ENCODE peak calls at places on chromosomes 3 and 15, in five cellular contexts. One of them, this sample, is unnamed.
A peak's percentile ranks its signal among the peaks of the same experiment; 100 is the strongest.

GRCh38 chr3:21041621-21042020 is 709.4 kb downstream of the ZNF385D start:
- DNase-seq in transverse colon: no peak
- DNase-seq in suprapubic skin: no peak
- DNase-seq in HCT116: no peak
- DNase-seq in Peyer's patch: no peak
- DNase-seq in this sample: no peak

GRCh38 chr3:111890051-111890580 is 31.1 kb downstream of the PHLDB2 start:
- DNase-seq in transverse colon: no peak
- DNase-seq in suprapubic skin: no peak
- DNase-seq in HCT116: no peak
- DNase-seq in Peyer's patch: no peak
- DNase-seq in this sample: no peak

GRCh38 chr3:146750196-146750595 is 145.1 kb upstream of the PLSCR5 start:
- DNase-seq in transverse colon: no peak
- DNase-seq in suprapubic skin: no peak
- DNase-seq in HCT116: no peak
- DNase-seq in Peyer's patch: no peak
- DNase-seq in this sample: no peak

GRCh38 chr3:27521179-27521871 is 37.1 kb upstream of the SLC4A7 start:
- DNase-seq in transverse colon: no peak
- DNase-seq in suprapubic skin: no peak
- DNase-seq in HCT116: no peak
- DNase-seq in Peyer's patch: no peak
- DNase-seq in this sample: no peak

GRCh38 chr3:17491601-17492000 is 250.8 kb downstream of the TBC1D5 start:
- DNase-seq in transverse colon: no peak
- DNase-seq in suprapubic skin: no peak
- DNase-seq in HCT116: peak; percentile 13
- DNase-seq in Peyer's patch: no peak
- DNase-seq in this sample: no peak

GRCh38 chr3:14288168-14288788 is 109.7 kb downstream of the LSM3 start:
- DNase-seq in transverse colon: no peak
- DNase-seq in suprapubic skin: no peak
- DNase-seq in HCT116: no peak
- DNase-seq in Peyer's patch: no peak
- DNase-seq in this sample: no peak

GRCh38 chr15:47548189-47548588 is 169.1 kb upstream of the SEMA6D start:
- DNase-seq in transverse colon: no peak
- DNase-seq in suprapubic skin: no peak
- DNase-seq in HCT116: no peak
- DNase-seq in Peyer's patch: no peak
- DNase-seq in this sample: no peak

GRCh38 chr15:38750816-38751215 is 186.2 kb upstream of the RASGRP1 start:
- DNase-seq in transverse colon: no peak
- DNase-seq in suprapubic skin: no peak
- DNase-seq in HCT116: no peak
- DNase-seq in Peyer's patch: no peak
- DNase-seq in this sample: no peak

GRCh38 chr3:148077318-148077923 is 620.3 kb upstream of the AGTR1 start:
- DNase-seq in transverse colon: no peak
- DNase-seq in suprapubic skin: no peak
- DNase-seq in HCT116: peak; percentile 26
- DNase-seq in Peyer's patch: no peak
- DNase-seq in this sample: no peak

GRCh38 chr3:70754314-70754713 is 441.9 kb upstream of the MDFIC2 start:
- DNase-seq in transverse colon: no peak
- DNase-seq in suprapubic skin: no peak
- DNase-seq in HCT116: no peak
- DNase-seq in Peyer's patch: no peak
- DNase-seq in this sample: no peak

GRCh38 chr15:80160570-80161156 is 7.9 kb downstream of the FAH start:
- DNase-seq in transverse colon: peak; percentile 50
- DNase-seq in suprapubic skin: peak; percentile 64
- DNase-seq in HCT116: no peak
- DNase-seq in Peyer's patch: no peak
- DNase-seq in this sample: no peak

GRCh38 chr3:114685053-114685630 is 391.3 kb downstream of the TIGIT start:
- DNase-seq in transverse colon: no peak
- DNase-seq in suprapubic skin: no peak
- DNase-seq in HCT116: no peak
- DNase-seq in Peyer's patch: no peak
- DNase-seq in this sample: no peak

GRCh38 chr15:40314723-40315276 is 7.1 kb upstream of the PLCB2 start:
- DNase-seq in transverse colon: no peak
- DNase-seq in suprapubic skin: no peak
- DNase-seq in HCT116: no peak
- DNase-seq in Peyer's patch: no peak
- DNase-seq in this sample: no peak

GRCh38 chr3:23203651-23204111 is 554 bp downstream of the UBE2E2 start:
- DNase-seq in transverse colon: peak; percentile 11
- DNase-seq in suprapubic skin: no peak
- DNase-seq in HCT116: no peak
- DNase-seq in Peyer's patch: no peak
- DNase-seq in this sample: no peak

GRCh38 chr3:112693186-112693585 is 52.2 kb upstream of the CCDC80 start:
- DNase-seq in transverse colon: no peak
- DNase-seq in suprapubic skin: no peak
- DNase-seq in HCT116: no peak
- DNase-seq in Peyer's patch: no peak
- DNase-seq in this sample: no peak

GRCh38 chr3:48217449-48217848 is 5.8 kb upstream of the CAMP start:
- DNase-seq in transverse colon: no peak
- DNase-seq in suprapubic skin: no peak
- DNase-seq in HCT116: no peak
- DNase-seq in Peyer's patch: no peak
- DNase-seq in this sample: peak; percentile 46

GRCh38 chr3:132972333-132972732 is 65.9 kb upstream of the TMEM108 start:
- DNase-seq in transverse colon: no peak
- DNase-seq in suprapubic skin: no peak
- DNase-seq in HCT116: no peak
- DNase-seq in Peyer's patch: no peak
- DNase-seq in this sample: no peak

GRCh38 chr3:132881756-132882409 is 156.3 kb upstream of the TMEM108 start:
- DNase-seq in transverse colon: no peak
- DNase-seq in suprapubic skin: no peak
- DNase-seq in HCT116: no peak
- DNase-seq in Peyer's patch: no peak
- DNase-seq in this sample: no peak

GRCh38 chr3:122975924-122976293 is 51.7 kb downstream of the SEMA5B start:
- DNase-seq in transverse colon: no peak
- DNase-seq in suprapubic skin: no peak
- DNase-seq in HCT116: no peak
- DNase-seq in Peyer's patch: no peak
- DNase-seq in this sample: no peak

GRCh38 chr3:188284455-188285212 is 130.7 kb downstream of the LPP start:
- DNase-seq in transverse colon: no peak
- DNase-seq in suprapubic skin: no peak
- DNase-seq in HCT116: no peak
- DNase-seq in Peyer's patch: no peak
- DNase-seq in this sample: no peak

GRCh38 chr15:58864602-58865419 is 68.7 kb downstream of the SLTM start:
- DNase-seq in transverse colon: no peak
- DNase-seq in suprapubic skin: no peak
- DNase-seq in HCT116: no peak
- DNase-seq in Peyer's patch: peak; percentile 63
- DNase-seq in this sample: peak; percentile 79

GRCh38 chr3:140360332-140360731 is 317.5 kb upstream of the TRIM42 start:
- DNase-seq in transverse colon: no peak
- DNase-seq in suprapubic skin: no peak
- DNase-seq in HCT116: no peak
- DNase-seq in Peyer's patch: no peak
- DNase-seq in this sample: no peak

GRCh38 chr15:74621936-74622335 is 6.3 kb downstream of the CLK3 start:
- DNase-seq in transverse colon: no peak
- DNase-seq in suprapubic skin: no peak
- DNase-seq in HCT116: no peak
- DNase-seq in Peyer's patch: no peak
- DNase-seq in this sample: peak; percentile 36
- H3K27ac ChIP-seq in transverse colon: no peak overlapping the region
- H3K27ac ChIP-seq in suprapubic skin: no peak overlapping the region
- H3K27ac ChIP-seq in HCT116: no peak overlapping the region
- H3K27ac ChIP-seq in Peyer's patch: no peak overlapping the region
- H3K27ac ChIP-seq in this sample: no peak overlapping the region

DNA sequence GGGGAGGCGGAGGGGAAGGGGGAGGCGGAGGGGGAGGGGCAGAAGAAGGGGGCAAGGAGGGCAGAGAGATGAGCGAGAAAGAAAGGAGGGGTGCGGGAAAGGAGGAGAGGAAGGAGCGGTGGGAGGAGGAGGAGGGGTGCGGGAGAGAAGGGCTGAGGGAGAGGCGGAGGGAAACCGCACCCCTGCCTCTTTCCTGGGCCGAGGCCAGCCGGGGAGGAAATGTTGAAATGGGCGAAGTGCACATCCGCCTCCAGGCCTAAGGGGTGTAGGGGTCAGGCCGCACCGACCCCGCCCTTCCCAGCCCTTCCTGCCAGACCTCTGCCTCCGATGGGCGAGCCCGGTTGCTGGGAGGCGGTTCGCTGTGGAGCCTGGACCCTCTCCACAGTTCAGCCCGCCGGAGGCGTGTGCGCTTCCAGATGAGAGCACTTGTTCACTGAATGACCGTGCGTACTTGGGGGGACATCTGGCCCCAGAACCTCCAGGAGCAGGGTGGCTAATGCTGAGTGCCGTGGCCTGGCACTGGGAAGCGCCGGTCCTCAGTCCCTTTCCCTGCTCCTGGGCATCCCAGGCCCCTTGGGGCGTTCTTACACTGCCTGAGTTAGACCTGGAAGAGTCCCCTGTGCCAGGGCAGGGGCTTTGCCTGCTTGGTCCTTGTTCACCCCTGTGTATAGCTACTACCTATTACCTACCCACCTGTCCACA is 110.3 kb upstream of the KLF13 start:
- DNase-seq in transverse colon: peak; percentile 96
- DNase-seq in suprapubic skin: peak; percentile 96
- DNase-seq in HCT116: no peak
- DNase-seq in Peyer's patch: peak; percentile 95
- DNase-seq in this sample: peak; percentile 84
- TF ChIP-seq POLR2A in transverse colon: peak; percentile 73
- TF ChIP-seq POLR2A in suprapubic skin: no peak
- TF ChIP-seq POLR2A in HCT116: peak; percentile 65
- TF ChIP-seq POLR2A in Peyer's patch: peak; percentile 76
- TF ChIP-seq POLR2A in this sample: no peak

GRCh38 chr3:15645740-15646490 is 44.4 kb downstream of the BTD start:
- DNase-seq in transverse colon: no peak
- DNase-seq in suprapubic skin: no peak
- DNase-seq in HCT116: peak; percentile 89
- DNase-seq in Peyer's patch: no peak
- DNase-seq in this sample: peak; percentile 38
- H3K27ac ChIP-seq in transverse colon: peak overlapping the region; percentile 73
- H3K27ac ChIP-seq in suprapubic skin: peak overlapping the region; percentile 84
- H3K27ac ChIP-seq in HCT116: peak overlapping the region; percentile 96
- H3K27ac ChIP-seq in Peyer's patch: peak overlapping the region; percentile 70
- H3K27ac ChIP-seq in this sample: no peak overlapping the region

GRCh38 chr3:141939759-141940158 is 63.3 kb downstream of the ATP1B3 start:
- DNase-seq in transverse colon: no peak
- DNase-seq in suprapubic skin: peak; percentile 35
- DNase-seq in HCT116: peak; percentile 33
- DNase-seq in Peyer's patch: no peak
- DNase-seq in this sample: no peak

GRCh38 chr3:141942006-141942405 is 65.6 kb downstream of the ATP1B3 start:
- DNase-seq in transverse colon: no peak
- DNase-seq in suprapubic skin: peak; percentile 20
- DNase-seq in HCT116: no peak
- DNase-seq in Peyer's patch: peak; percentile 70
- DNase-seq in this sample: no peak

GRCh38 chr3:141938011-141938350 is 61.5 kb downstream of the ATP1B3 start:
- DNase-seq in transverse colon: no peak
- DNase-seq in suprapubic skin: peak; percentile 76
- DNase-seq in HCT116: no peak
- DNase-seq in Peyer's patch: no peak
- DNase-seq in this sample: no peak

GRCh38 chr3:141941093-141941492 is 64.7 kb downstream of the ATP1B3 start:
- DNase-seq in transverse colon: peak; percentile 50
- DNase-seq in suprapubic skin: peak; percentile 38
- DNase-seq in HCT116: peak; percentile 15
- DNase-seq in Peyer's patch: peak; percentile 63
- DNase-seq in this sample: no peak

GRCh38 chr3:141940204-141940776 is 63.8 kb downstream of the ATP1B3 start:
- DNase-seq in transverse colon: peak; percentile 69
- DNase-seq in suprapubic skin: peak; percentile 79
- DNase-seq in HCT116: peak; percentile 95
- DNase-seq in Peyer's patch: peak; percentile 77
- DNase-seq in this sample: no peak
- TF ChIP-seq POLR2A in transverse colon: no peak
- TF ChIP-seq POLR2A in suprapubic skin: no peak
- TF ChIP-seq POLR2A in HCT116: no peak
- TF ChIP-seq POLR2A in Peyer's patch: peak; percentile 50
- TF ChIP-seq POLR2A in this sample: no peak

DNA sequence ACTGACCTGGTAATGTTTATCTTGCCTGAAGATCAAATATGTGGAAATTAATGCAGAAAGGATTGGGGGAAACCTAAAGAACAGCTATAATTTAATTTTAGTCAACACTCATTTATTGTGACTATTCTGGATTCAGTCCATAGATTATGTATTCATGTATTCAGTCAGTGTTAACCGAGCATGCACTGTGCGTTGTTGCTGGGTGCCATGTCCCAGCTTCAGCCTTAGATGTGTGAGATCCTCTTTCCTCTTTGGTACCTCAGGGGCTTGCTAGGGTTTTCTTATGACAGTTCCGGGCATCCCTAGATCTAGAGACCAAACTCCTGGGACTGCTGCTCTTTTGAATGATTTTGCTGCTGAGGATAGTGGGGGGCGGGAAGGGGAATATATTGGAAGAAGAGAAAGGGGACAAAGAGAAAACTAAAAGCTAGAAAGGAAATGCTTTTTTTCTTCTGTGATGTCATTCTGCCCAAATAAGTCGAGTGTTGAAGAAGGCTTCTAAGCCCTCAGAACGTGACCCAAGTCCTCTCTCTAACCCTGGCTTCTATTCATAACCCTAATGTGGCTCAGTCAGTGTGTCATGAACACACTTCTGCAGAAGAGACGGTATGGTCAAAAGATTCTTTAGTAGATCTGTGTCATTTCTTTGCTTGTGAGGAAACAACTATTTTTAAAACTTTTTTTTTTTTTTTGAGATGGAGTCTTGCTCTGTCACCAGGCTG is 33.5 kb downstream of the STARD9 start:
- DNase-seq in transverse colon: no peak
- DNase-seq in suprapubic skin: no peak
- DNase-seq in HCT116: no peak
- DNase-seq in Peyer's patch: no peak
- DNase-seq in this sample: no peak
- H3K27ac ChIP-seq in transverse colon: no peak overlapping the region
- H3K27ac ChIP-seq in suprapubic skin: no peak overlapping the region
- H3K27ac ChIP-seq in HCT116: no peak overlapping the region
- H3K27ac ChIP-seq in Peyer's patch: no peak overlapping the region
- H3K27ac ChIP-seq in this sample: no peak overlapping the region

GRCh38 chr15:54428596-54428995 is 450.4 kb downstream of the UNC13C start:
- DNase-seq in transverse colon: no peak
- DNase-seq in suprapubic skin: no peak
- DNase-seq in HCT116: no peak
- DNase-seq in Peyer's patch: no peak
- DNase-seq in this sample: no peak
- TF ChIP-seq POLR2A in transverse colon: no peak
- TF ChIP-seq POLR2A in suprapubic skin: no peak
- TF ChIP-seq POLR2A in HCT116: no peak
- TF ChIP-seq POLR2A in Peyer's patch: no peak
- TF ChIP-seq POLR2A in this sample: no peak

GRCh38 chr3:125126323-125126722 is 70.5 kb upstream of the HEG1 start:
- DNase-seq in transverse colon: no peak
- DNase-seq in suprapubic skin: no peak
- DNase-seq in HCT116: no peak
- DNase-seq in Peyer's patch: no peak
- DNase-seq in this sample: no peak
- H3K27ac ChIP-seq in transverse colon: no peak overlapping the region
- H3K27ac ChIP-seq in suprapubic skin: no peak overlapping the region
- H3K27ac ChIP-seq in HCT116: no peak overlapping the region
- H3K27ac ChIP-seq in Peyer's patch: no peak overlapping the region
- H3K27ac ChIP-seq in this sample: no peak overlapping the region

This sample was measured in ovary.